ENCODE peak calls at places on chromosomes 2 and 18, in four cellular contexts. One of them, this sample, is unnamed.

GRCh38 chr18:59813942-59814341 is 85.9 kb upstream of the PMAIP1 start:
- DNase-seq in H7: no peak
- DNase-seq in astrocyte of the spinal cord: peak
- DNase-seq in ascending aorta: no peak
- DNase-seq in this sample: no peak

GRCh38 chr2:88085099-88085498 is 17.5 kb downstream of the SMYD1 start:
- DNase-seq in ascending aorta: no peak
- DNase-seq in H7: peak
- DNase-seq in astrocyte of the spinal cord: no peak
- DNase-seq in this sample: no peak

GRCh38 chr2:181038796-181039195 is 58.4 kb downstream of the UBE2E3 start:
- DNase-seq in ascending aorta: no peak
- DNase-seq in H7: no peak
- DNase-seq in astrocyte of the spinal cord: no peak
- DNase-seq in this sample: no peak

GRCh38 chr2:202307690-202308089 is 42.1 kb downstream of the NOP58 start:
- DNase-seq in ascending aorta: no peak
- DNase-seq in H7: peak
- DNase-seq in astrocyte of the spinal cord: no peak
- DNase-seq in this sample: no peak

GRCh38 chr2:158667969-158668368 is 127.1 kb upstream of the DAPL1 start:
- DNase-seq in ascending aorta: no peak
- DNase-seq in H7: no peak
- DNase-seq in astrocyte of the spinal cord: no peak
- DNase-seq in this sample: no peak

GRCh38 chr2:27830616-27831120 is 59.1 kb downstream of the MRPL33 start:
- DNase-seq in H7: no peak
- DNase-seq in ascending aorta: no peak
- DNase-seq in astrocyte of the spinal cord: peak
- DNase-seq in this sample: no peak

GRCh38 chr2:36338827-36339145 is 16.8 kb upstream of the CRIM1 start:
- DNase-seq in astrocyte of the spinal cord: peak
- DNase-seq in H7: no peak
- DNase-seq in ascending aorta: no peak
- DNase-seq in this sample: no peak

GRCh38 chr18:57959278-57959677 is 84.7 kb upstream of the NEDD4L start:
- DNase-seq in ascending aorta: no peak
- DNase-seq in astrocyte of the spinal cord: peak
- DNase-seq in H7: peak
- DNase-seq in this sample: no peak

GRCh38 chr2:230582851-230583283 is 129.8 kb upstream of the CAB39 start:
- DNase-seq in ascending aorta: no peak
- DNase-seq in H7: no peak
- DNase-seq in astrocyte of the spinal cord: peak
- DNase-seq in this sample: no peak

GRCh38 chr2:71891155-71891554 is 256.5 kb downstream of the CYP26B1 start:
- DNase-seq in ascending aorta: no peak
- DNase-seq in astrocyte of the spinal cord: no peak
- DNase-seq in H7: peak
- DNase-seq in this sample: no peak

GRCh38 chr2:205733648-205734047 is 51.3 kb downstream of the NRP2 start:
- DNase-seq in H7: peak
- DNase-seq in astrocyte of the spinal cord: no peak
- DNase-seq in ascending aorta: no peak
- DNase-seq in this sample: no peak

GRCh38 chr2:44362207-44363015 is 664 bp downstream of the CAMKMT start:
- DNase-seq in H7: no peak
- DNase-seq in ascending aorta: no peak
- DNase-seq in astrocyte of the spinal cord: peak
- DNase-seq in this sample: peak

GRCh38 chr2:130854301-130854700 is 17.6 kb downstream of the ARHGEF4 start:
- DNase-seq in H7: peak
- DNase-seq in ascending aorta: no peak
- DNase-seq in astrocyte of the spinal cord: no peak
- DNase-seq in this sample: no peak

GRCh38 chr2:88180594-88181240 is 10.6 kb downstream of the THNSL2 start:
- DNase-seq in H7: no peak
- DNase-seq in astrocyte of the spinal cord: no peak
- DNase-seq in ascending aorta: no peak
- DNase-seq in this sample: no peak

GRCh38 chr18:58143391-58143790 is 99.4 kb downstream of the NEDD4L start:
- DNase-seq in ascending aorta: no peak
- DNase-seq in astrocyte of the spinal cord: peak
- DNase-seq in H7: no peak
- DNase-seq in this sample: no peak

GRCh38 chr18:2992995-2993877 is 19.7 kb downstream of the LPIN2 start:
- DNase-seq in H7: no peak
- DNase-seq in ascending aorta: no peak
- DNase-seq in astrocyte of the spinal cord: no peak
- DNase-seq in this sample: no peak

GRCh38 chr2:208356846-208357574 is 49.6 kb upstream of the PTH2R start:
- DNase-seq in H7: peak
- DNase-seq in astrocyte of the spinal cord: no peak
- DNase-seq in ascending aorta: no peak
- DNase-seq in this sample: no peak

GRCh38 chr18:31041346-31042067 is 1.0 kb downstream of the DSC3 start:
- DNase-seq in H7: peak
- DNase-seq in astrocyte of the spinal cord: peak
- DNase-seq in ascending aorta: no peak
- DNase-seq in this sample: no peak

GRCh38 chr18:30889582-30890301 is 152.8 kb downstream of the DSC3 start:
- DNase-seq in H7: peak
- DNase-seq in ascending aorta: no peak
- DNase-seq in astrocyte of the spinal cord: peak
- DNase-seq in this sample: no peak

GRCh38 chr2:168254158-168254935 is 7.0 kb upstream of the STK39 start:
- DNase-seq in H7: no peak
- DNase-seq in astrocyte of the spinal cord: no peak
- DNase-seq in ascending aorta: no peak
- DNase-seq in this sample: no peak

GRCh38 chr2:23505218-23505983 is 120.4 kb downstream of the KLHL29 start:
- DNase-seq in ascending aorta: no peak
- DNase-seq in H7: peak
- DNase-seq in astrocyte of the spinal cord: no peak
- DNase-seq in this sample: no peak

GRCh38 chr2:78750219-78750618 is 275.3 kb upstream of the REG3G start:
- DNase-seq in H7: no peak
- DNase-seq in ascending aorta: no peak
- DNase-seq in astrocyte of the spinal cord: no peak
- DNase-seq in this sample: no peak

GRCh38 chr18:46262856-46263255 is 158.7 kb downstream of the HAUS1 start:
- DNase-seq in astrocyte of the spinal cord: no peak
- DNase-seq in H7: no peak
- DNase-seq in ascending aorta: no peak
- DNase-seq in this sample: no peak

GRCh38 chr18:5841518-5841917 is 53.8 kb downstream of the TMEM200C start:
- DNase-seq in astrocyte of the spinal cord: no peak
- DNase-seq in ascending aorta: no peak
- DNase-seq in H7: no peak
- DNase-seq in this sample: no peak

GRCh38 chr2:127175821-127176354 is 44.2 kb downstream of the CYP27C1 start:
- DNase-seq in ascending aorta: no peak
- DNase-seq in H7: peak
- DNase-seq in astrocyte of the spinal cord: no peak
- DNase-seq in this sample: no peak

GRCh38 chr18:78995740-78996395 is 16.2 kb downstream of the SALL3 start:
- DNase-seq in ascending aorta: no peak
- DNase-seq in astrocyte of the spinal cord: no peak
- DNase-seq in H7: no peak
- DNase-seq in this sample: no peak